ENCODE peak calls at places on chromosomes 16 and 17, in eight cellular contexts. B, L, J, P, M, E, I and R are unnamed samples.

GRCh38 chr16:32116080-32116479 is 137.0 kb upstream of the TP53TG3D start:
- DNase-seq in P (no peak), M (no peak), E (no peak), J (no peak), B (no peak), L (peak), I (no peak), R (no peak)

GRCh38 chr16:68367034-68367433 is 56.2 kb downstream of the PRMT7 start:
- DNase-seq in L (no peak), J (peak), E (no peak), I (peak), M (no peak), P (no peak), B (peak), R (no peak)

GRCh38 chr17:10266477-10266876 is 68.1 kb upstream of the GAS7 start:
- DNase-seq in B (no peak), E (no peak), L (no peak), I (no peak), J (no peak), P (no peak), M (no peak), R (no peak)

GRCh38 chr17:57121308-57122042 is 36.4 kb downstream of the AKAP1 start:
- DNase-seq in P (no peak), M (no peak), J (peak), L (no peak), E (no peak), I (peak), B (peak), R (no peak)

GRCh38 chr17:56108811-56109284 is 44.4 kb upstream of the ANKFN1 start:
- DNase-seq in B (no peak), P (no peak), I (no peak), M (no peak), L (no peak), E (peak), J (no peak), R (no peak)

GRCh38 chr16:1394367-1394951 is 20.0 kb downstream of the UNKL start:
- DNase-seq in M (no peak), L (no peak), P (no peak), E (no peak), I (no peak), B (no peak), J (no peak), R (no peak)

GRCh38 chr17:29883497-29883896 is 46.5 kb downstream of the SSH2 start:
- DNase-seq in P (no peak), M (no peak), L (no peak), B (no peak), J (no peak), I (no peak), E (no peak), R (no peak)

GRCh38 chr16:89574681-89575246 is 794 bp upstream of the CPNE7 start:
- DNase-seq in I (no peak), L (peak), J (peak), M (peak), E (peak), B (peak), P (no peak), R (peak)

GRCh38 chr17:30586818-30587595 is 109.8 kb downstream of the GOSR1 start:
- DNase-seq in I (peak), L (no peak), E (no peak), J (no peak), P (no peak), B (no peak), M (no peak), R (no peak)

GRCh38 chr17:41917192-41917591 is 1.6 kb downstream of the ACLY start:
- DNase-seq in E (no peak), B (no peak), J (no peak), P (no peak), L (no peak), M (no peak), I (peak), R (no peak)

GRCh38 chr16:85199880-85200279 is 87.6 kb upstream of the CIBAR2 start:
- DNase-seq in P (no peak), I (no peak), M (no peak), E (no peak), J (no peak), B (no peak), L (no peak), R (no peak)

GRCh38 chr17:8922923-8923322 is 42.6 kb downstream of the PIK3R5 start:
- DNase-seq in L (no peak), I (no peak), J (no peak), P (no peak), M (no peak), B (no peak), E (no peak), R (no peak)

GRCh38 chr16:24685539-24686432 is 43.7 kb upstream of the TNRC6A start:
- DNase-seq in E (no peak), I (peak), M (no peak), L (peak), B (no peak), P (peak), J (peak), R (no peak)

GRCh38 chr16:24297375-24297774 is 41.2 kb downstream of the CACNG3 start:
- DNase-seq in I (no peak), M (no peak), E (no peak), B (no peak), J (no peak), L (no peak), P (no peak), R (no peak)

GRCh38 chr17:17391575-17392370 is 85.0 kb upstream of the MED9 start:
- DNase-seq in I (no peak), P (no peak), J (no peak), B (no peak), E (peak), M (no peak), L (no peak), R (no peak)

GRCh38 chr17:81053043-81053970 is 18.4 kb downstream of the BAIAP2 start:
- DNase-seq in E (no peak), L (no peak), J (no peak), I (no peak), P (peak), B (no peak), M (peak), R (no peak)

GRCh38 chr16:11030990-11031510 is 86.7 kb downstream of the CLEC16A start:
- DNase-seq in J (no peak), I (no peak), B (no peak), L (no peak), E (no peak), P (no peak), M (no peak), R (no peak)

GRCh38 chr17:52824542-52824941 is 666.0 kb upstream of the CA10 start:
- DNase-seq in J (no peak), L (no peak), B (no peak), M (no peak), P (no peak), I (no peak), E (no peak), R (no peak)

GRCh38 chr16:946048-946395 is 24.8 kb downstream of the LMF1 start:
- DNase-seq in L (no peak), P (no peak), M (no peak), J (no peak), B (no peak), I (no peak), E (no peak), R (no peak)

GRCh38 chr16:85959686-85960085 is 60.7 kb downstream of the IRF8 start:
- DNase-seq in L (no peak), I (no peak), M (no peak), B (no peak), P (no peak), E (no peak), J (no peak), R (no peak)

GRCh38 chr16:89081556-89081955 is 12.1 kb upstream of the ACSF3 start:
- DNase-seq in I (no peak), E (no peak), P (no peak), B (no peak), M (no peak), J (no peak), L (no peak), R (no peak)